ENCODE peak calls at places on chromosomes 5 and 9, in five cellular contexts. K is GM23338, W is HCT116, O is neural progenitor cell, G is GM23248. E is an unnamed sample.

GRCh38 chr5:76269259-76269958 is 133.7 kb upstream of the IQGAP2 start:
- DNase-seq in K (no peak), W (no peak), O (no peak), G (no peak), E (no peak)

GRCh38 chr5:608286-609087 is 3.7 kb upstream of the CEP72 start:
- DNase-seq in K (no peak), W (no peak), O (no peak), G (no peak), E (no peak)

GRCh38 chr9:77420641-77421040 is 227.5 kb downstream of the GNA14 start:
- DNase-seq in K (no peak), W (no peak), O (no peak), G (no peak), E (no peak)

GRCh38 chr5:1325870-1326546 is 18.9 kb downstream of the CLPTM1L start:
- DNase-seq in K (no peak), W (no peak), O (no peak), G (peak), E (no peak)

GRCh38 chr9:128635266-128636023 is 21.2 kb downstream of the DYNC2I2 start:
- DNase-seq in K (peak), W (peak), O (peak), G (peak), E (no peak)

GRCh38 chr9:18208166-18209059 is 265.5 kb upstream of the ADAMTSL1 start:
- DNase-seq in K (peak), W (no peak), O (peak), G (peak), E (peak)

GRCh38 chr5:252546-252945 is 18.9 kb upstream of the PDCD6 start:
- DNase-seq in K (no peak), W (no peak), O (no peak), G (no peak), E (no peak)

GRCh38 chr9:135586601-135587109 is 25.1 kb downstream of the PAEP start:
- DNase-seq in K (no peak), W (no peak), O (no peak), G (no peak), E (no peak)

GRCh38 chr5:54883374-54884194 is 101.8 kb downstream of the ESM1 start:
- DNase-seq in K (peak), W (no peak), O (peak), G (peak), E (no peak)

GRCh38 chr5:133508845-133509741 is 103.2 kb downstream of the FSTL4 start:
- DNase-seq in K (no peak), W (no peak), O (no peak), G (no peak), E (no peak)

GRCh38 chr5:39160576-39161213 is 58.7 kb downstream of the FYB1 start:
- DNase-seq in K (no peak), W (no peak), O (no peak), G (no peak), E (no peak)

GRCh38 chr9:114055061-114055460 is 23.0 kb downstream of the AMBP start:
- DNase-seq in K (no peak), W (no peak), O (no peak), G (no peak), E (no peak)

GRCh38 chr5:148829734-148830133 is 3.3 kb downstream of the ADRB2 start:
- DNase-seq in K (no peak), W (no peak), O (no peak), G (no peak), E (no peak)

GRCh38 chr5:73861313-73861978 is 235.4 kb downstream of the ARHGEF28 start:
- DNase-seq in K (no peak), W (no peak), O (no peak), G (peak), E (no peak)

GRCh38 chr5:38660194-38660668 is 103.8 kb upstream of the LIFR start:
- DNase-seq in K (peak), W (no peak), O (peak), G (no peak), E (no peak)

GRCh38 chr9:747567-747966 is 93.9 kb upstream of the DMRT1 start:
- DNase-seq in K (no peak), W (no peak), O (no peak), G (no peak), E (no peak)

GRCh38 chr9:113572076-113572861 is 108.7 kb downstream of the RGS3 start:
- DNase-seq in K (no peak), W (no peak), O (no peak), G (no peak), E (no peak)

GRCh38 chr9:79883073-79883645 is 311.4 kb downstream of the TLE4 start:
- DNase-seq in K (no peak), W (no peak), O (no peak), G (no peak), E (peak)

GRCh38 chr9:35749515-35750255 is 598 bp downstream of the RGP1 start:
- DNase-seq in K (peak), W (no peak), O (peak), G (peak), E (peak)

GRCh38 chr5:62093981-62094380 is 212.0 kb upstream of the KIF2A start:
- DNase-seq in K (peak), W (no peak), O (peak), G (peak), E (no peak)

GRCh38 chr5:19695248-19695647 is 292.8 kb downstream of the CDH18 start:
- DNase-seq in K (no peak), W (no peak), O (no peak), G (no peak), E (no peak)

GRCh38 chr5:56447656-56448055 is 214.5 kb upstream of the ANKRD55 start:
- DNase-seq in K (no peak), W (no peak), O (no peak), G (no peak), E (no peak)

GRCh38 chr5:171750316-171750788 is 35.3 kb upstream of the SMIM23 start:
- DNase-seq in K (peak), W (peak), O (peak), G (peak), E (peak)

GRCh38 chr9:124248066-124248465 is 9.7 kb upstream of the NEK6 start:
- DNase-seq in K (no peak), W (no peak), O (no peak), G (no peak), E (no peak)

GRCh38 chr9:1960696-1961095 is 54.5 kb upstream of the SMARCA2 start:
- DNase-seq in K (no peak), W (no peak), O (no peak), G (no peak), E (no peak)

GRCh38 chr5:150153957-150154617 is 1.6 kb downstream of the PDGFRB start:
- DNase-seq in K (peak), W (no peak), O (peak), G (peak), E (peak)

GRCh38 chr9:92094655-92095054 is 20.6 kb downstream of the SPTLC1 start:
- DNase-seq in K (peak), W (peak), O (no peak), G (peak), E (no peak)
- TF ChIP-seq EZH2phosphoT487 in K (no peak), W (no peak), O (no peak), G (no peak), E (no peak)

GRCh38 chr9:14993061-14993800 is 83.0 kb upstream of the FREM1 start:
- DNase-seq in K (peak), W (no peak), O (peak), G (peak), E (no peak)
- TF ChIP-seq EZH2phosphoT487 in K (no peak), W (no peak), O (no peak), G (no peak), E (no peak)

GRCh38 chr9:85502815-85503643 is 238.7 kb downstream of the AGTPBP1 start:
- DNase-seq in K (no peak), W (no peak), O (no peak), G (no peak), E (no peak)
- TF ChIP-seq EZH2phosphoT487 in K (no peak), W (no peak), O (no peak), G (no peak), E (no peak)

GRCh38 chr5:66933066-66933465 is 263.5 kb downstream of the CD180 start:
- DNase-seq in K (no peak), W (no peak), O (no peak), G (peak), E (no peak)
- TF ChIP-seq EZH2phosphoT487 in K (no peak), W (no peak), O (no peak), G (no peak), E (no peak)